ENCODE peak calls at places on chromosomes 7 and 10, in six cellular contexts. One of them, this sample, is unnamed.

GRCh38 chr7:14381306-14381705 is 391.8 kb upstream of the ETV1 start:
- DNase-seq in K562: no peak
- DNase-seq in GM12878: no peak
- DNase-seq in HepG2: no peak
- DNase-seq in endothelial cell of umbilical vein: no peak
- DNase-seq in A549: no peak
- DNase-seq in this sample: no peak

GRCh38 chr10:2508971-2509605 is 558.3 kb upstream of the PFKP start:
- DNase-seq in HepG2: no peak
- DNase-seq in endothelial cell of umbilical vein: no peak
- DNase-seq in A549: no peak
- DNase-seq in GM12878: no peak
- DNase-seq in K562: no peak
- DNase-seq in this sample: peak

GRCh38 chr7:92737706-92738105 is 98.7 kb downstream of the CDK6 start:
- DNase-seq in K562: no peak
- DNase-seq in A549: no peak
- DNase-seq in HepG2: no peak
- DNase-seq in endothelial cell of umbilical vein: no peak
- DNase-seq in GM12878: peak
- DNase-seq in this sample: no peak

GRCh38 chr10:73262105-73262730 is 9.8 kb upstream of the MRPS16 start:
- DNase-seq in A549: peak
- DNase-seq in GM12878: no peak
- DNase-seq in K562: peak
- DNase-seq in HepG2: peak
- DNase-seq in endothelial cell of umbilical vein: peak
- DNase-seq in this sample: peak

GRCh38 chr7:152848026-152848425 is 88.5 kb downstream of the ACTR3B start:
- DNase-seq in GM12878: no peak
- DNase-seq in A549: no peak
- DNase-seq in K562: no peak
- DNase-seq in HepG2: no peak
- DNase-seq in endothelial cell of umbilical vein: no peak
- DNase-seq in this sample: no peak

GRCh38 chr10:133608855-133609254 is 17.7 kb downstream of the FRG2B start:
- DNase-seq in GM12878: no peak
- DNase-seq in endothelial cell of umbilical vein: peak
- DNase-seq in HepG2: no peak
- DNase-seq in A549: peak
- DNase-seq in K562: no peak
- DNase-seq in this sample: peak

GRCh38 chr7:85464042-85464651 is 277.3 kb upstream of the SEMA3D start:
- DNase-seq in K562: no peak
- DNase-seq in A549: no peak
- DNase-seq in GM12878: no peak
- DNase-seq in HepG2: no peak
- DNase-seq in endothelial cell of umbilical vein: peak
- DNase-seq in this sample: no peak

GRCh38 chr10:13396369-13396768 is 48.3 kb upstream of the SEPHS1 start:
- DNase-seq in endothelial cell of umbilical vein: no peak
- DNase-seq in K562: no peak
- DNase-seq in A549: no peak
- DNase-seq in HepG2: peak
- DNase-seq in GM12878: no peak
- DNase-seq in this sample: no peak

GRCh38 chr7:85851571-85852193 is 664.8 kb upstream of the SEMA3D start:
- DNase-seq in GM12878: no peak
- DNase-seq in endothelial cell of umbilical vein: peak
- DNase-seq in K562: peak
- DNase-seq in A549: peak
- DNase-seq in HepG2: peak
- DNase-seq in this sample: peak

GRCh38 chr10:3805791-3806381 is 20.9 kb upstream of the KLF6 start:
- DNase-seq in A549: peak
- DNase-seq in endothelial cell of umbilical vein: peak
- DNase-seq in HepG2: no peak
- DNase-seq in K562: peak
- DNase-seq in GM12878: no peak
- DNase-seq in this sample: peak

GRCh38 chr10:92204238-92204637 is 86.6 kb downstream of the CPEB3 start:
- DNase-seq in K562: no peak
- DNase-seq in endothelial cell of umbilical vein: no peak
- DNase-seq in HepG2: no peak
- DNase-seq in GM12878: no peak
- DNase-seq in A549: no peak
- DNase-seq in this sample: no peak

GRCh38 chr7:18508441-18509427 is 13.2 kb downstream of the HDAC9 start:
- DNase-seq in HepG2: peak
- DNase-seq in GM12878: no peak
- DNase-seq in endothelial cell of umbilical vein: peak
- DNase-seq in A549: peak
- DNase-seq in K562: peak
- DNase-seq in this sample: peak

GRCh38 chr7:54546081-54546985 is 4.2 kb downstream of the VSTM2A start:
- DNase-seq in endothelial cell of umbilical vein: peak
- DNase-seq in K562: peak
- DNase-seq in HepG2: peak
- DNase-seq in A549: peak
- DNase-seq in GM12878: no peak
- DNase-seq in this sample: no peak

GRCh38 chr7:29494350-29494749 is 69.3 kb upstream of the PRR15 start:
- DNase-seq in HepG2: no peak
- DNase-seq in K562: no peak
- DNase-seq in A549: peak
- DNase-seq in endothelial cell of umbilical vein: peak
- DNase-seq in GM12878: no peak
- DNase-seq in this sample: no peak

GRCh38 chr7:43577485-43577951 is 5.4 kb upstream of the STK17A start:
- DNase-seq in HepG2: no peak
- DNase-seq in A549: peak
- DNase-seq in GM12878: no peak
- DNase-seq in endothelial cell of umbilical vein: no peak
- DNase-seq in K562: peak
- DNase-seq in this sample: peak

GRCh38 chr10:1074748-1075358 is 18.7 kb downstream of the WDR37 start:
- DNase-seq in HepG2: no peak
- DNase-seq in A549: peak
- DNase-seq in endothelial cell of umbilical vein: no peak
- DNase-seq in GM12878: no peak
- DNase-seq in K562: peak
- DNase-seq in this sample: peak

GRCh38 chr7:4159761-4160554 is 522.1 kb upstream of the FOXK1 start:
- DNase-seq in A549: no peak
- DNase-seq in GM12878: no peak
- DNase-seq in K562: no peak
- DNase-seq in HepG2: no peak
- DNase-seq in endothelial cell of umbilical vein: no peak
- DNase-seq in this sample: no peak

GRCh38 chr7:12067156-12067831 is 143.8 kb upstream of the TMEM106B start:
- DNase-seq in GM12878: peak
- DNase-seq in K562: peak
- DNase-seq in HepG2: peak
- DNase-seq in A549: peak
- DNase-seq in endothelial cell of umbilical vein: peak
- DNase-seq in this sample: peak

GRCh38 chr7:66953044-66953427 is 32.0 kb downstream of the TMEM248 start:
- DNase-seq in A549: no peak
- DNase-seq in endothelial cell of umbilical vein: no peak
- DNase-seq in HepG2: no peak
- DNase-seq in GM12878: no peak
- DNase-seq in K562: no peak
- DNase-seq in this sample: no peak

GRCh38 chr7:1662767-1663166 is 7.3 kb upstream of the ELFN1 start:
- DNase-seq in A549: no peak
- DNase-seq in endothelial cell of umbilical vein: no peak
- DNase-seq in K562: no peak
- DNase-seq in GM12878: no peak
- DNase-seq in HepG2: no peak
- DNase-seq in this sample: no peak

GRCh38 chr10:77637986-77638765 is 568 bp upstream of the KCNMA1 start:
- DNase-seq in HepG2: no peak
- DNase-seq in endothelial cell of umbilical vein: peak
- DNase-seq in K562: no peak
- DNase-seq in A549: peak
- DNase-seq in GM12878: no peak
- DNase-seq in this sample: no peak

GRCh38 chr7:148289630-148290029 is 300.9 kb upstream of the C7orf33 start:
- DNase-seq in HepG2: no peak
- DNase-seq in GM12878: no peak
- DNase-seq in endothelial cell of umbilical vein: no peak
- DNase-seq in A549: no peak
- DNase-seq in K562: no peak
- DNase-seq in this sample: no peak

GRCh38 chr10:103923502-103923901 is 5.5 kb upstream of the STN1 start:
- DNase-seq in K562: no peak
- DNase-seq in A549: no peak
- DNase-seq in GM12878: no peak
- DNase-seq in HepG2: peak
- DNase-seq in endothelial cell of umbilical vein: no peak
- DNase-seq in this sample: no peak

GRCh38 chr7:128005117-128005516 is 26.1 kb downstream of the LRRC4 start:
- DNase-seq in K562: no peak
- DNase-seq in A549: no peak
- DNase-seq in HepG2: no peak
- DNase-seq in endothelial cell of umbilical vein: no peak
- DNase-seq in GM12878: no peak
- DNase-seq in this sample: no peak

GRCh38 chr7:130009848-130010688 is 41.1 kb downstream of the ZC3HC1 start:
- DNase-seq in endothelial cell of umbilical vein: peak
- DNase-seq in A549: peak
- DNase-seq in HepG2: peak
- DNase-seq in GM12878: peak
- DNase-seq in K562: peak
- DNase-seq in this sample: peak

GRCh38 chr10:71836594-71836970 is 14.5 kb downstream of the PSAP start:
- DNase-seq in HepG2: no peak
- DNase-seq in endothelial cell of umbilical vein: peak
- DNase-seq in GM12878: peak
- DNase-seq in K562: no peak
- DNase-seq in A549: no peak
- DNase-seq in this sample: no peak
- H3K4me3 ChIP-seq in HepG2: no peak
- H3K4me3 ChIP-seq in endothelial cell of umbilical vein: no peak
- H3K4me3 ChIP-seq in GM12878: peak
- H3K4me3 ChIP-seq in K562: no peak
- H3K4me3 ChIP-seq in A549: no peak
- H3K4me3 ChIP-seq in this sample: no peak

DNA sequence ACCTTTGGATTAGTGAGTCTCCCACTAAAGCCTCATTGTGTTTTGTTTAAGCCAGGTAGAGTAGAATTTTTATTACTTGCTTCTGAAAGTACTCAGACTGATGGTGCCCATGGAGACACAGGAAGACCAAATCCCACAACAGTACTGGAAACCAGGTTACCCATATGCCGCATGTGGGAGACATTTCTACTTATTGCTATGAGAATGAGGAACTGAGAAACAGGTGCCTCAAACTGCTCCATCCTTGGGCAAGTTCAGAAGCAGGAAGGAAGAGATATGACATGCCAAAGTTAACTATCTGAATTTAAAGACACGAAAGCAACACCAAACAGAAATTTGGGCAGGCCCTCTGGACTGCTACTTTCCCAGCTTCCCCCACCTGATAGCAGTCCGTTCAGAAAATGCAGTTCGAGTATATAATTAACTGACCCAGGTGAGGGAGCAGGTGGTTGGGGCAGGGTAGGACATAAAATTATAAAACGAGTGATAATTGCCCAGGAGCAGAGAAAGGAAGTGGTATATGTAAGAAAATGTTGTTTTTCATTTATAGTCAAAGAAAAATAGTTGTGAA is 382.3 kb upstream of the MTPN start:
- DNase-seq in A549: no peak
- DNase-seq in endothelial cell of umbilical vein: no peak
- DNase-seq in HepG2: no peak
- DNase-seq in K562: no peak
- DNase-seq in GM12878: peak
- DNase-seq in this sample: no peak
- TF ChIP-seq MYC in A549: no peak
- TF ChIP-seq MYC in endothelial cell of umbilical vein: no peak
- TF ChIP-seq MYC in HepG2: no peak
- TF ChIP-seq MYC in K562: no peak
- TF ChIP-seq MYC in GM12878: no peak
- TF ChIP-seq MYC in this sample: no peak

GRCh38 chr7:140175221-140176218 is 1.3 kb downstream of the KDM7A start:
- DNase-seq in GM12878: peak
- DNase-seq in endothelial cell of umbilical vein: peak
- DNase-seq in HepG2: peak
- DNase-seq in A549: peak
- DNase-seq in K562: peak
- DNase-seq in this sample: peak
- TF ChIP-seq POLR2A in GM12878: peak
- TF ChIP-seq POLR2A in endothelial cell of umbilical vein: peak
- TF ChIP-seq POLR2A in HepG2: no peak
- TF ChIP-seq POLR2A in A549: no peak
- TF ChIP-seq POLR2A in K562: peak
- TF ChIP-seq POLR2A in this sample: no peak

GRCh38 chr7:87146740-87147386 is 5.4 kb upstream of the DMTF1 start:
- DNase-seq in A549: no peak
- DNase-seq in endothelial cell of umbilical vein: no peak
- DNase-seq in HepG2: no peak
- DNase-seq in K562: no peak
- DNase-seq in GM12878: no peak
- DNase-seq in this sample: no peak
- H3K4me3 ChIP-seq in A549: no peak
- H3K4me3 ChIP-seq in endothelial cell of umbilical vein: no peak
- H3K4me3 ChIP-seq in HepG2: no peak
- H3K4me3 ChIP-seq in K562: no peak
- H3K4me3 ChIP-seq in GM12878: no peak
- H3K4me3 ChIP-seq in this sample: no peak

GRCh38 chr10:132329565-132330485 is 2.2 kb upstream of the LRRC27 start:
- DNase-seq in GM12878: no peak
- DNase-seq in A549: peak
- DNase-seq in HepG2: no peak
- DNase-seq in endothelial cell of umbilical vein: peak
- DNase-seq in K562: peak
- DNase-seq in this sample: peak
- TF ChIP-seq MYC in GM12878: no peak
- TF ChIP-seq MYC in A549: no peak
- TF ChIP-seq MYC in HepG2: no peak
- TF ChIP-seq MYC in endothelial cell of umbilical vein: no peak
- TF ChIP-seq MYC in K562: no peak
- TF ChIP-seq MYC in this sample: no peak

GRCh38 chr7:142535123-142535779 is 214.0 kb upstream of the PRSS1 start:
- DNase-seq in K562: peak
- DNase-seq in GM12878: peak
- DNase-seq in A549: peak
- DNase-seq in HepG2: peak
- DNase-seq in endothelial cell of umbilical vein: peak
- DNase-seq in this sample: peak
- TF ChIP-seq POLR2A in K562: no peak
- TF ChIP-seq POLR2A in GM12878: no peak
- TF ChIP-seq POLR2A in A549: no peak
- TF ChIP-seq POLR2A in HepG2: no peak
- TF ChIP-seq POLR2A in endothelial cell of umbilical vein: peak
- TF ChIP-seq POLR2A in this sample: no peak